ENCODE peak calls at places on chromosomes 4 and X, in six cellular contexts. S, C, X, B, R and D are unnamed samples.

GRCh38 chr4:24103434-24104168 is 213.8 kb upstream of the PPARGC1A start:
- DNase-seq in B (no peak), R (no peak), C (no peak), S (peak; percentile 49), X (peak; percentile 58), D (peak; percentile 79)

GRCh38 chr4:22167201-22167600 is 218.6 kb upstream of the KCNIP4 start:
- DNase-seq in C (no peak), R (no peak), X (no peak), B (no peak), S (no peak), D (peak; percentile 24)

GRCh38 chr4:4852591-4853362 is 6.7 kb upstream of the MSX1 start:
- DNase-seq in C (no peak), B (no peak), R (no peak), S (peak; percentile 76), X (peak; percentile 76), D (peak; percentile 79)

GRCh38 chrX:3697701-3698279 is 15.7 kb downstream of the PRKX start:
- DNase-seq in B (no peak), X (peak; percentile 42), R (no peak), S (peak; percentile 87), C (no peak), D (peak; percentile 83)

GRCh38 chr4:133320576-133321170 is 171.6 kb downstream of the PCDH10 start:
- DNase-seq in X (peak; percentile 3), S (peak; percentile 43), B (peak; percentile 29), C (no peak), R (no peak), D (peak; percentile 12)

GRCh38 chrX:104679175-104679574 is 113.2 kb downstream of the IL1RAPL2 start:
- DNase-seq in B (no peak), R (no peak), S (no peak), X (no peak), C (no peak), D (no peak)

GRCh38 chr4:140252144-140252741 is 98.3 kb upstream of the MAML3 start:
- DNase-seq in S (no peak), X (no peak), B (peak; percentile 47), R (no peak), C (no peak), D (no peak)

GRCh38 chr4:138451264-138451663 is 209.1 kb upstream of the SLC7A11 start:
- DNase-seq in R (no peak), B (no peak), X (no peak), S (no peak), C (no peak), D (no peak)

GRCh38 chr4:185656467-185656890 is 121.2 kb upstream of the PDLIM3 start:
- DNase-seq in R (no peak), C (no peak), X (peak; percentile 18), B (no peak), S (peak; percentile 66), D (peak; percentile 39)

GRCh38 chr4:6900181-6900812 is 9.3 kb upstream of the TBC1D14 start:
- DNase-seq in S (no peak), X (no peak), B (no peak), R (no peak), C (no peak), D (no peak)

GRCh38 chr4:1775731-1776500 is 17.2 kb upstream of the FGFR3 start:
- DNase-seq in R (peak; percentile 85), B (peak; percentile 48), S (no peak), C (no peak), X (no peak), D (no peak)

GRCh38 chr4:16384496-16384895 is 158.2 kb upstream of the TAPT1 start:
- DNase-seq in C (no peak), X (no peak), R (no peak), B (no peak), S (no peak), D (no peak)

GRCh38 chrX:68504237-68504636 is 5.4 kb downstream of the YIPF6 start:
- DNase-seq in C (no peak), R (no peak), X (peak; percentile 93), S (peak; percentile 73), B (peak; percentile 59), D (peak; percentile 92)

DNA sequence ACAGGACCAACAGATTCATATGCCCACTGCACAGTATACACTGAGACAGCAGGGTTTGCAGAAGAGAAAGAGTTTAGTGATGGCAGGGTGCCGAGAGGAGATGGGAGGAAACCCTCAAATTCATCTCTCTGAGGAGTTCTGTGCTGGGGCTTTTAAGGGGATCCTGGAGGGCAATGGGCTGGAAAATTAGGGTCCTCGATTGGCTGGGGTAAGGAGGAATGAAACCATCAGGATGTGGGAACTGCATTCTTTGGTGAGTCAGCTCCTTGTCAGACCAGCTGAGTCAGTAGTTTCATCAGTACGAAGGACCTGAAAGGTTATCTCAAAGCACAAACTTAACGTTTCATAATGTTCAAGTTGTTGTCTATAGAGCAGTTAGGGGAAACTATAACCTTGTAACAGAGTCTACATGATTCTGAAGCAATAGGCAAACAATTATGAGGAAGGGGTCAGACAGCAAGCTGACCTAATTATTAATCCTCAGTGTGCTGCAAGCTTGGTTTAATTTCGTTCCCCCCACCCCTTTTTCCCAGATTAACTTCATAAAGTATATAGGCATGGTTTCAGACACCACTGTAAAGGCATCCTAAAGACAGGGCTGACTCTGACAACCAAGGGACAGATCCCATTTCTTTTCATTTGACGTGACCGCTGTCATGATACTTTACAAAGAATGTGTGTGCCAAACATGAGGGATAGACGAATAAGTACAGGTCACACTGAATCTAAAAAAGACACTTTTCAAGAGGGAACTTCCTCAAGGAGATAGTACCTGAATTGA is 1.5 kb upstream of the MSMO1 start:
- DNase-seq in C (no peak), S (peak; percentile 87), B (peak; percentile 18), R (no peak), X (peak; percentile 93), D (peak; percentile 93)
- H3K4me3 ChIP-seq in C (no peak overlapping the region), S (peak overlapping the region; percentile 57), B (no peak overlapping the region), R (peak overlapping the region; percentile 93), X (no peak overlapping the region), D (peak overlapping the region; percentile 44)

GRCh38 chr4:55949480-55949802 is 696 bp downstream of the CEP135 start:
- DNase-seq in R (no peak), S (peak; percentile 4), X (no peak), B (no peak), C (no peak), D (no peak)

GRCh38 chr4:55948726-55949479 is at the start of gene CEP135:
- DNase-seq in S (peak; percentile 86), C (peak; percentile 97), R (peak; percentile 97), B (peak; percentile 89), X (peak; percentile 88), D (peak; percentile 89)

GRCh38 chr4:55947912-55948725 is 626 bp upstream of the CEP135 start:
- DNase-seq in X (peak; percentile 98), B (peak; percentile 63), S (peak; percentile 93), C (no peak), R (no peak), D (peak; percentile 93)

GRCh38 chr4:55951191-55951922 is 2.6 kb downstream of the CEP135 start:
- DNase-seq in S (no peak), B (no peak), R (no peak), X (no peak), C (no peak), D (no peak)

DNA sequence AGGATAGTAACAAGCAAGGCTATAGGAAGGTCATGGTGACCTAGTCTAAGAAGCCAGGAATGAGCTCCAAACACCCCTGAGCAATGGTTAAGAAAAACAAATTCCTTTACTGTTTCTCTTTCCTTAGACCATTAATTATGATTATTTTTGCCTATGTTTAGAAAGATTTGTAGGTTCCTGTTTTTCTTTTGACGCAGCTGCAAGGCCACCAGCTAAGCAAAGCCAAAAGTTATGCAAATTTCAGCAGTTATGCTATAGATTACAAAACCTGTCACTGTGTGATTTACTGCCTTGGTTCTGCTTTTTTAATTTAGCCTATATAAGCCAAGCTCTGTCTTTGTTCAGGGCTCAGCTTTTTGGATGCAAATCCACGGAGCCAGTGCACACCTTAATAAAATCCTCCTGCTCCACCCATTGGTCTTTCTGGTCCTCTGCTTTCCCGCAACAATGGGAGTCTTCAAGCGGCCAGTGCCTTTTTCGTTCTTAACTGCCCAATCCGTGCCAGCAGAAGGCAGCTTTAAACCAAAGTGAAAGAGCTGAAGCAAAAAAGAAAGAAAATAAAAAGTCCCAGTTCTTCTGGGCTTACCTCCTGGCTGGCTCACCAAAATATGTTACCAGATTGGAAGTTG is 1.4 kb upstream of the CEP135 start:
- DNase-seq in X (peak; percentile 36), S (peak; percentile 6), C (no peak), B (no peak), R (no peak), D (no peak)
- H3K4me3 ChIP-seq in X (peak overlapping the region; percentile 24), S (peak overlapping the region; percentile 82), C (no peak overlapping the region), B (no peak overlapping the region), R (peak overlapping the region; percentile 97), D (peak overlapping the region; percentile 41)

DNA sequence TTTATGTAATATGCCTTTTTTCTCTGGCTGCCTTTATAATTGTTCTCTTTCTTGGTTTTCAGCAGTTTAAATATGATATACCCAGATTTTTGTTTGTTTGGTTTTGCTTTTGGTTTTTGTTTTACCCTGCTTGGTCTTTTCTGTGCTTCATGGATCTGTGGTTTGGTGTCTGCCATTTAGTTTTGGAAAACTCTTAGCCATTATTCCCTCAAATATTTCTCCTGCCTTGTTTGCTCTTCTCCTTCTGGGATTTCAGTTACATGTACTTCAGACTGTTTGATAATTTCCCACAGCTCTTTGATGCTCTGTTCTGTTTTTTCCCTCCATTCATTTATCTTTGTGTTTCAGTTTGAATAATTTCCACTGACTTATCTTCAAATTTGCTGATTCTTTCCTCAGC is 223.1 kb upstream of the BCOR start:
- DNase-seq in R (no peak), B (no peak), X (no peak), S (no peak), C (no peak), D (no peak)
- H3K4me3 ChIP-seq in R (no peak overlapping the region), B (no peak overlapping the region), X (no peak overlapping the region), S (no peak overlapping the region), C (no peak overlapping the region), D (no peak overlapping the region)

GRCh38 chr4:17517664-17518063 is 2.7 kb downstream of the CLRN2 start:
- DNase-seq in S (no peak), C (no peak), R (no peak), X (no peak), B (no peak), D (no peak)

GRCh38 chr4:17526695-17527477 is 11.9 kb downstream of the CLRN2 start:
- DNase-seq in C (no peak), X (no peak), R (no peak), S (no peak), B (no peak), D (no peak)

GRCh38 chr4:17521595-17521994 is 6.6 kb downstream of the CLRN2 start:
- DNase-seq in B (no peak), C (no peak), X (no peak), S (no peak), R (no peak), D (no peak)

GRCh38 chr4:17528526-17529165 is 13.7 kb downstream of the CLRN2 start:
- DNase-seq in B (no peak), S (no peak), X (no peak), C (no peak), R (no peak), D (no peak)

GRCh38 chr4:17523626-17524025 is 8.7 kb downstream of the CLRN2 start:
- DNase-seq in S (no peak), C (no peak), B (no peak), R (no peak), X (no peak), D (no peak)
- H3K4me3 ChIP-seq in S (no peak overlapping the region), C (no peak overlapping the region), B (no peak overlapping the region), R (no peak overlapping the region), X (no peak overlapping the region), D (no peak overlapping the region)

DNA sequence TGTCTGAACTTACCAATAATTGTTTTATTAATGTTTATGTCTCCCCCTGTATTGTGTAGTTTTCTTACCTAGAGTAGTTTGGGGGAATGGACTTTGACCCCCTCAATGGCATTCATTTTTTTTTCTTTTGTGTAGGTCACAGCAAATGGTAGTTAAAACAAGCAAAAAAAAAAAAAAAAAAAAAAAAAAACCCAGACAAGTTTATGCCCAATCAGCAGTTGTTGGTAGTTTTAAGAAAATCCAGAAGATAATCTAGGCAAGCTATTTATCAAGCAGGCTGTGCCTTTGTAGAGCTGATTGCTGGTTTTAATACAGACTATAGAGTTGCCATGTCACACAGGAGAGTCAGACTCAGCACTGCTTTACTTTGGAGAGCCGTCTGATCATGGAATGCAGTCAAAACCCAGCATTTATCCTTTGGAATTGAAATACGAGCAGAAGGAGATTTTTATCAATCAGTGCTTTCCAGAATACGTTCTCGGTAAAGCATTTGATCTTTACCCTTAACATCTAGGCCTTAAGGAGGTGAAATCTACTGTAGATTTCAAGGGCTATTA is 16.6 kb downstream of the DCUN1D4 start:
- DNase-seq in B (no peak), S (no peak), X (no peak), R (no peak), C (no peak), D (no peak)
- H3K4me3 ChIP-seq in B (no peak overlapping the region), S (no peak overlapping the region), X (no peak overlapping the region), R (no peak overlapping the region), C (no peak overlapping the region), D (no peak overlapping the region)